ENCODE peak calls at places on chromosomes 6 and 20, in seven cellular contexts. S is NK-92 treated with Interleukin-12 subunit alpha and Interleukin-12 subunit beta, amount 100 ng/mL, for 24 hours; M is left lung; B is stimulated activated CD4-positive, alpha-beta T cell treated with anti-CD3 and anti-CD28 coated beads, Interleukin-2, amount 100 ng/mL, for 4 hours; O is H7; L is NCI-H82; Q is stimulated activated naive B cell treated with anti-CD40 and anti-IgM and Interleukin-4, amounts not matched to agents 10 μg/mL and 1 μg/mL and 100 μg/mL, for 72 hours. I is an unnamed sample.

GRCh38 chr6:83849127-83849526 is 4.0 kb upstream of the RIPPLY2 start:
- DNase-seq in S (no peak), M (no peak), B (no peak), O (no peak), L (no peak), Q (no peak), I (no peak)

GRCh38 chr6:139680819-139681218 is 306.4 kb upstream of the CITED2 start:
- DNase-seq in S (no peak), M (no peak), B (no peak), O (peak), L (peak), Q (no peak), I (no peak)

GRCh38 chr6:20709451-20709850 is 175.2 kb downstream of the CDKAL1 start:
- DNase-seq in S (no peak), M (no peak), B (no peak), O (no peak), L (no peak), Q (no peak), I (no peak)

GRCh38 chr6:49906511-49906910 is 40.2 kb upstream of the CRISP1 start:
- DNase-seq in S (no peak), M (no peak), B (no peak), O (no peak), L (peak), Q (no peak), I (no peak)

GRCh38 chr20:62437985-62438384 is 10.6 kb upstream of the RBBP8NL start:
- DNase-seq in S (no peak), M (no peak), B (no peak), O (peak), L (no peak), Q (no peak), I (no peak)

GRCh38 chr20:57224641-57225138 is 41.8 kb downstream of the BMP7 start:
- DNase-seq in S (no peak), M (no peak), B (no peak), O (peak), L (peak), Q (no peak), I (peak)

GRCh38 chr6:46465294-46466165 is 25.7 kb downstream of the RCAN2 start:
- DNase-seq in S (no peak), M (no peak), B (no peak), O (peak), L (no peak), Q (no peak), I (no peak)

GRCh38 chr20:38831049-38831691 is 25.7 kb downstream of the PPP1R16B start:
- DNase-seq in S (no peak), M (no peak), B (no peak), O (no peak), L (no peak), Q (no peak), I (no peak)

GRCh38 chr6:80332013-80332412 is 225.5 kb downstream of the BCKDHB start:
- DNase-seq in S (no peak), M (no peak), B (no peak), O (no peak), L (peak), Q (no peak), I (no peak)

GRCh38 chr6:126361832-126362231 is 21.9 kb downstream of the CENPW start:
- DNase-seq in S (no peak), M (no peak), B (no peak), O (no peak), L (no peak), Q (no peak), I (no peak)

GRCh38 chr6:148367418-148368024 is 24.9 kb downstream of the SASH1 start:
- DNase-seq in S (no peak), M (no peak), B (no peak), O (peak), L (no peak), Q (peak), I (peak)

GRCh38 chr20:52622086-52622485 is 350.1 kb upstream of the TSHZ2 start:
- DNase-seq in S (no peak), M (no peak), B (no peak), O (no peak), L (no peak), Q (no peak), I (no peak)

GRCh38 chr6:63814459-63814858 is 178.9 kb downstream of the PHF3 start:
- DNase-seq in S (no peak), M (no peak), B (no peak), O (no peak), L (no peak), Q (no peak), I (no peak)

GRCh38 chr20:49801882-49802281 is 10.7 kb upstream of the SLC9A8 start:
- DNase-seq in S (no peak), M (no peak), B (no peak), O (no peak), L (no peak), Q (no peak), I (no peak)

GRCh38 chr6:51147756-51148155 is 329.1 kb downstream of the TFAP2B start:
- DNase-seq in S (no peak), M (no peak), B (no peak), O (no peak), L (no peak), Q (no peak), I (no peak)

GRCh38 chr6:155915651-155916050 is 460.0 kb upstream of the NOX3 start:
- DNase-seq in S (no peak), M (no peak), B (no peak), O (no peak), L (no peak), Q (no peak), I (no peak)

GRCh38 chr6:169956580-169956979 is 205.2 kb downstream of the ERMARD start:
- DNase-seq in S (no peak), M (no peak), B (no peak), O (peak), L (no peak), Q (no peak), I (no peak)

GRCh38 chr6:31829633-31830492 is 2.3 kb downstream of the HSPA1B start:
- DNase-seq in S (no peak), M (peak), B (no peak), O (peak), L (peak), Q (no peak), I (no peak)

GRCh38 chr20:48817367-48818030 is 10.3 kb downstream of the PREX1 start:
- DNase-seq in S (no peak), M (no peak), B (no peak), O (no peak), L (no peak), Q (no peak), I (no peak)

GRCh38 chr20:37522258-37523011 is 1.4 kb downstream of the NNAT start:
- DNase-seq in S (no peak), M (peak), B (no peak), O (peak), L (no peak), Q (no peak), I (peak)

GRCh38 chr6:111950661-111951426 is 77.6 kb upstream of the FYN start:
- DNase-seq in S (no peak), M (no peak), B (no peak), O (no peak), L (no peak), Q (no peak), I (no peak)

GRCh38 chr6:108609276-108609769 is 48.6 kb downstream of the FOXO3 start:
- DNase-seq in S (no peak), M (no peak), B (no peak), O (no peak), L (no peak), Q (no peak), I (no peak)

GRCh38 chr20:19998990-19999705 is 18.0 kb upstream of the NAA20 start:
- DNase-seq in S (no peak), M (no peak), B (no peak), O (no peak), L (no peak), Q (no peak), I (no peak)

GRCh38 chr20:51350941-51351631 is 191.4 kb downstream of the NFATC2 start:
- DNase-seq in S (no peak), M (no peak), B (no peak), O (no peak), L (no peak), Q (no peak), I (no peak)

GRCh38 chr6:130105996-130106704 is 87.8 kb downstream of the L3MBTL3 start:
- DNase-seq in S (no peak), M (no peak), B (no peak), O (no peak), L (no peak), Q (peak), I (no peak)

GRCh38 chr6:113539202-113539601 is 317.9 kb upstream of the MARCKS start:
- DNase-seq in S (no peak), M (no peak), B (no peak), O (no peak), L (no peak), Q (no peak), I (no peak)

GRCh38 chr6:50143011-50143719 is 93.4 kb upstream of the DEFB112 start:
- DNase-seq in S (no peak), M (no peak), B (no peak), O (no peak), L (no peak), Q (no peak), I (no peak)

GRCh38 chr20:31667315-31668285 is 29.9 kb downstream of the COX4I2 start:
- DNase-seq in S (no peak), M (no peak), B (no peak), O (no peak), L (no peak), Q (no peak), I (no peak)

GRCh38 chr20:37986873-37987601 is 46.2 kb downstream of the TTI1 start:
- DNase-seq in S (no peak), M (peak), B (no peak), O (no peak), L (peak), Q (no peak), I (no peak)

GRCh38 chr6:912871-913663 is 220.1 kb upstream of the EXOC2 start:
- DNase-seq in S (no peak), M (no peak), B (no peak), O (peak), L (peak), Q (no peak), I (peak)

I was measured in lower leg skin.